ENCODE peak calls at places on chromosomes 16 and 17, in six cellular contexts. Q, E, A, H, L and X are unnamed samples.

GRCh38 chr16:50837324-50837723 is 95.4 kb downstream of the CYLD start:
- DNase-seq in Q (no peak), E (no peak), A (no peak), H (no peak), L (no peak), X (no peak)

GRCh38 chr17:846901-847777 is 65.0 kb downstream of the MRM3 start:
- DNase-seq in Q (no peak), E (no peak), A (no peak), H (peak), L (no peak), X (no peak)

GRCh38 chr16:30927789-30928378 is 4.5 kb downstream of the FBXL19 start:
- DNase-seq in Q (peak), E (no peak), A (peak), H (peak), L (peak), X (no peak)

GRCh38 chr17:68512967-68513474 is 791 bp downstream of the PRKAR1A start:
- DNase-seq in Q (peak), E (no peak), A (no peak), H (no peak), L (peak), X (peak)

GRCh38 chr17:31008374-31009035 is 37.7 kb downstream of the RNF135 start:
- DNase-seq in Q (peak), E (no peak), A (no peak), H (peak), L (peak), X (no peak)

GRCh38 chr16:31082368-31083045 is 6.2 kb downstream of the PRSS53 start:
- DNase-seq in Q (peak), E (no peak), A (no peak), H (no peak), L (no peak), X (no peak)

GRCh38 chr17:1762906-1763829 is 1.3 kb downstream of the SERPINF1 start:
- DNase-seq in Q (peak), E (no peak), A (peak), H (peak), L (peak), X (peak)

GRCh38 chr17:39271546-39271945 is 45.8 kb upstream of the STAC2 start:
- DNase-seq in Q (no peak), E (no peak), A (no peak), H (no peak), L (no peak), X (no peak)

GRCh38 chr17:81557276-81558114 is 5.3 kb upstream of the FAAP100 start:
- DNase-seq in Q (no peak), E (no peak), A (no peak), H (no peak), L (no peak), X (no peak)

GRCh38 chr17:47733414-47734288 is 615 bp downstream of the TBX21 start:
- DNase-seq in Q (no peak), E (no peak), A (no peak), H (no peak), L (no peak), X (no peak)

GRCh38 chr17:47733047-47733413 is at the start of gene TBX21:
- DNase-seq in Q (peak), E (peak), A (peak), H (peak), L (no peak), X (no peak)

GRCh38 chr17:47731396-47731795 is 1.6 kb upstream of the TBX21 start:
- DNase-seq in Q (no peak), E (no peak), A (no peak), H (no peak), L (no peak), X (no peak)

GRCh38 chr17:47730681-47731080 is 2.4 kb upstream of the TBX21 start:
- DNase-seq in Q (no peak), E (no peak), A (no peak), H (no peak), L (no peak), X (no peak)

DNA sequence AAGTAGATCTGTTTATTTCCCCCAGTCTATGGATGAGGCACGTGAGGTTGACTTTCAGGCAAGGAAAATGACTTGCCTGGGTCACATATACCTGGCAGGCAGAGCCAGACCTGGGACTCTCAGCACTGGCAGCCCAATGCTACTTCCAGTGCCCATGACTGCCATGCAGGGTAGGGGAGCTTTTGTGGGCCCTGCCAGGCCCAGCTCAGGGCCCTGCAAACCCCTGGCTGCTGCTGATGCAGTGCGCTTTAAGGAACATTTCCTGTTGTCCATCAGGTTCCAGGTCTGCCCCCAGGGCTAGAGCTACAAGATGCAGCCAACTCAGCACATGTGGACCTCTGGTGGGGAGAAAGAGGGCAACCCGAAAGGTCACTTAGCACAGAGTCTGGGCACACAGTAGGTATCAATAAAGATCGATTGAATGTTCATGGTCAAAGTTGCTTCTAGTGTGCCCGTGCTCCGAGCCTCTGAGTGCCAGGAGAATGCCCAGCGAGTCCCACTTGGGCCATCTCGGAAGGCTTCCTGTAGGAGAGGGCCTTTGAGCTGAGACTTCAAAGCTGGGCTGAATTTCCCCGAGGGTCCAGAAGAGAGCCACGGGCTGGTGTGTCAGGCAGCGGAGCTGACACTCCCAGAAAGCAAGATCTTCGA is 513 bp upstream of the TBX21 start:
- DNase-seq in Q (no peak), E (no peak), A (no peak), H (no peak), L (no peak), X (no peak)
- H3K4me3 ChIP-seq in Q (no peak), E (peak), A (no peak), H (no peak), L (no peak), X (no peak)

DNA sequence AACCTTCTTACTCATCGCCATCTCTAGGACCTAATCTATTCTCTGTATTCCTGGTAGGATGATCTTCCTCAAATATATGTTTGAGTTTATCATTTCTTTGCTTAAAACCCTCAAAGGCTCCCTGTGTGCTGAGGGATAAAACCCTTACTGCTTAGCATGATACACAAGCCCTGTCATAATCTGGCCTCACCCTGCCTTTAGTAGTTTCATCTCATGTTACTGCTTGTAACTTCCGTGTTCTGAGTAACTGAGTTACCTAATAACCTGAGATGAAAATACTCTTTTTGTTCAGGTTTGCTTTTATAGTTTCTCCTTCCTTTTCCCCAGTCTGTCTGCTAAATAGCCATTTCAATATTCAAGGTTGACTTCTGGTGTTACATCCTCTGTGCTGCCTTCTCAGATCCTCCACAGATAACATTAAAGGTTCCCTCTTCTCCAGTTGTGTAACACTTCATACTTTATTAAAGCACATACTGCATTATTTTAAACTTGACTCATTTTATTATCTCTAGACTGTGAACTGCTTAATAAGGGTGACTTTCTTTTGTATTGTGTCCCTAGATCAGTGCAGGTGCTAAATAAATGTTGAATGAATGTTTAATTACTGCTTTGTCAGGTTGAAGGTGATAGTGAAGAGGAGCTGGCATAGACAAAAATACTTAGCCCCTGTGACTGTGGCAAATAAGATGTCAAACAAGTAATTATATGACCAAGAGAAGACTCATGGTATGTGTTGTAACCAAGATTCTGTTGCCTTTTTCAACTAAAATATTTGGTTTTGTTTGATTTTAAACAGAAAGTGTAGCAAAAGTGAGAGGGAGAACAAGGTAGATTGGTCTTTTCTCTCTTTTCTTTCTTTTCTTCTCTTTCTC is 47.8 kb downstream of the NFAT5 start:
- DNase-seq in Q (peak), E (no peak), A (no peak), H (no peak), L (peak), X (no peak)
- H3K4me3 ChIP-seq in Q (no peak), E (no peak), A (no peak), H (no peak), L (no peak), X (no peak)

DNA sequence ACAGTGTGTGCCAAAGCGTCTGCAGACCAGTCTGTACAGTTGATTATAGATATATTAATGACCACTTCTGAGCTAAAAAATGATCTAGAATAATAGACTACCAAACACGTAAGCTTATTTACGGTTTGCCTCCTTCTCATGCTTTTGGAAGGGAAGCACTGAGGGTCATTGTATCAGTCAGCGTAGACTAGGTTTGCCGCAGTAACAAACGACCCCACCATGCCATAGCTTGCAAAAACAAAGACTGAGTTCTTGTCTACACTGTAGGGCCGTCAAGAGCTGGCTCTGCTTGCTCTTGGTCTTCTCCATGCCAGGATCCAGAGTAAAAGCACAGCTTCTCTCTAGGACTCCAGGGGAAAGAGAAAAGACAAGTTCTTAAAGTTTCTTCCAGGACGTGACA is 680.7 kb downstream of the MAF start:
- DNase-seq in Q (no peak), E (no peak), A (no peak), H (no peak), L (no peak), X (no peak)
- H3K4me3 ChIP-seq in Q (no peak), E (no peak), A (no peak), H (no peak), L (no peak), X (no peak)

DNA sequence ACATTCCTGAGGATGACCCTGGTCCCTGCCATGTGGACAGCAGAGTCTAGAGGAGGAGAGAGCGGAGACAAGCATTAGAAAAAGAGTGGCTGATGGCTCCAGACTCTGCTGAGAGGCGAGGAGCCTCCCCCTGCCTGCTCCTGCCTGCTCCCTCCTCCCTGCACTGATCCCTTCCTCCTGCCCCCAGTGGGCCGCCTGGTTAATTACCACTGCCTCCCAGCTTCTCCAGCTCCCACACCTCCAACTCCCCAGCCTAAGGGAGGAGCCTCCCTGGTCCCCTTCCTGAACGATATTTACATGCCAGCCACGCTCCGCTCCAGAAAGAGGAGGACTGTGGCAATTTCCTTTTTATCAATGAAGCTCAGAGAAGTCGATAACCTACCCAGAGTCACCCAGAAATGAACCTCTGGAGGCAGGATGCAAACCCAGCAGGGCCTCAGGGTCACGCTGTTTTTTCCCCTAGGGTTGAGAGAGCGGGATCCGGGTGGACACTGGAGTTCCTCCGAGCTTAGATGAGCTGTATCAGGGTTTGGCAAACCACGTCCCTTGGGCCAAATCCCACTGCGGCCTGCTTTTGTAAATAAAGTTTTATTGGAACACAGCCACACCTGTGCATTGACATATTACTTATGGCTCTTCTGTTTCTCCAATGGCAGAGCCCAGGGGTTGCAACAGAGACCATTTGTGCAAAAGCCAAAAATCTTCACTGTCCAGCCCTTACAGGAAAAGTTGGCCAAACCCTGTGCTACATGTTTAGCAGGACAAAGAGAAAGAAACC is 27.1 kb upstream of the JPH3 start:
- DNase-seq in Q (no peak), E (no peak), A (no peak), H (no peak), L (no peak), X (no peak)
- H3K4me3 ChIP-seq in Q (no peak), E (no peak), A (no peak), H (no peak), L (no peak), X (no peak)

DNA sequence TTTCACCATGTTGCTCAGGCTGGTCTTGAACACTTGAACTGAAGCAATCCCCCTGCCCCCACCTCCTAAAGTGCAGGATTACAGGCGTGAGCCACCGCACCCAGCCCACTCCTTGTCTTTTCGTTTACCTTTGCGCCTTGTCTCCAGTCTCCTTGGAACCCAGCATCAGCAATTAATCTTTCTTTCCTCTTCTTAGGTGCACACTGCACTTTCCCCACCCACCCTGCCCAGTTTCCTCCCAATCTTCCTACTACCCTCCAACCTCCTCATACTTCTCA is 1.5 kb upstream of the CLDN7 start:
- DNase-seq in Q (peak), E (no peak), A (no peak), H (no peak), L (no peak), X (no peak)
- H3K4me3 ChIP-seq in Q (peak), E (peak), A (no peak), H (no peak), L (no peak), X (no peak)

GRCh38 chr17:32490101-32490482 is 3.3 kb downstream of the CDK5R1 start:
- DNase-seq in Q (no peak), E (no peak), A (no peak), H (no peak), L (no peak), X (no peak)
- H3K4me3 ChIP-seq in Q (no peak), E (peak), A (no peak), H (no peak), L (no peak), X (no peak)

DNA sequence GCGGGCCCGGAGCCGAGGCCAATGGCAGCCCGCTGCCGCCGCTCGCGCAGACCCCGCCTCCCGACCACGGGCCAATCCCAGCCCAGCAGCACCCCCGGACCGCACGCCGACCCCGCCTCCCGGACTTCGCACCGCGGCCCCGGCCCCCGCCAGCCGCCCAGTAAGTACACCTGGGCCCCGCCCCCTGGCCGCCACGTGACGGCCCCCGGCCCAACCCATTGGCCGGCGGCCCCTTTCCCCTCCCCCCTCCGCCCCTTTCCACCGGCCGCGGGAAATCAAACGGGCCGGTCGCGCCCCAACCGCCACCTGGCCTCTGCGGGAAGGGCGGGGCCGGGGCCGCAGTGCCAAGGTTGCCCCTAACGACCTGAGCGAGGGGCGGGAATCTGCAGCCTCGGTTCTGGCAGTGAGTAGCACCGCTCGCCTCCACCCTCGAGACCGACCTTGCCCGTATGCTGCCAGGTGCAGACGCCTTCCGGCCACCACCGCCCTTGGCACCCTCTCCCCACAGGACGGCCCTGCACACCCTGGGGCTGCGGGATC is at the start of gene YBX2:
- DNase-seq in Q (peak), E (no peak), A (no peak), H (peak), L (no peak), X (no peak)
- H3K4me3 ChIP-seq in Q (no peak), E (peak), A (no peak), H (peak), L (peak), X (peak)

GRCh38 chr16:84752600-84752999 is 52.8 kb downstream of the USP10 start:
- DNase-seq in Q (no peak), E (no peak), A (no peak), H (no peak), L (no peak), X (no peak)

GRCh38 chr16:84749815-84750214 is 50.0 kb downstream of the USP10 start:
- DNase-seq in Q (no peak), E (no peak), A (no peak), H (no peak), L (no peak), X (no peak)

GRCh38 chr16:84753412-84754325 is 53.9 kb downstream of the USP10 start:
- DNase-seq in Q (no peak), E (no peak), A (no peak), H (no peak), L (no peak), X (no peak)

GRCh38 chr16:84751241-84751640 is 51.4 kb downstream of the USP10 start:
- DNase-seq in Q (no peak), E (no peak), A (no peak), H (no peak), L (no peak), X (no peak)

GRCh38 chr16:84751947-84752346 is 52.1 kb downstream of the USP10 start:
- DNase-seq in Q (no peak), E (no peak), A (no peak), H (no peak), L (peak), X (no peak)
- H3K4me3 ChIP-seq in Q (no peak), E (no peak), A (no peak), H (no peak), L (no peak), X (no peak)

DNA sequence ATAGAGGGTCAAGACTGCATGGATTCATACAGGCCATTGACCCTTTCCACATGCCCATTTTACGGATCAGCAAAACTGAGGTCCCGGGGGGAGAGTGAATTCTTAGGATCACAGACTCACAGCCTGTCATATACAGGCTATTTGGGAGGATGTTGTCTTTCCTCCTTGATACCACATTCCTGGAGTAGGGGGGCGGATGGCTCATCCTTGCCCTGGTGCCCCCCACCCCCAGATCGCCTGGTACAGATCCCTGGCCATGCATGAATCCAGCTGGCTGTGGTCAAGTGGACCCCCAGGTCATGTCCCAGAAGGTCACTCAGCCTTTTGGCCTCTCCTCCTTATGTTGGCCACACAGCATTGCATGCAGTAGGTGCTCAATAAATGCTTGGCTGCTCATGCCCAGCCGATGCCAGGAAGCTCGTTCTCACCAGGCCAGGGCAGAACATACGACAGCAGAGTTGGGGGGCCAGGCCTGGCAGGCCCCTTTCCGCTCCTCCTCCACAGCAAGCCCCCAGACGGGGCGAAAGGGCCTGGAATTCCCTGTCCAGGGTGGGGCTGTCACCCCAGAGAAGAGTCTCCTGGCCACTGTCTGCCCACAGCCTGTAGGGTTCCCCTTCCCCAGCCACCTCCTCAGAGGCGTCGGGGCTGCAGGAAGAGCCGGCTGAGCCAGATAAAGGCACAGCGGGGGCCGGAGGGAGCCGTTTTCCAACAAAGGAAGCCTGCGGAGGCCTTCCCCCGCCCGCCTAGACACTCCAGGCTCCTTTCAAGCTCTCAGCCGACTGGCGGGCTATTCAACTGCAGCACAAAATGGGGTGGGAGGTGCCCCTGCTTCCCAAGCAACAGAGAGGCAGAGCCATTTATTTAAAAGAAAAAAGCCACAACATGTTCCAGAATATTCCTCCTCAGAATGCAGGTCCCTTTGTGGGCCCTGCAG is 215.7 kb upstream of the CIBAR2 start:
- DNase-seq in Q (peak), E (no peak), A (peak), H (peak), L (peak), X (no peak)
- H3K4me3 ChIP-seq in Q (no peak), E (no peak), A (peak), H (no peak), L (no peak), X (no peak)